ENCODE peak calls at places on chromosomes 7 and 10, in four cellular contexts. R is CD4-positive, CD25-positive, alpha-beta regulatory T cell; O is adrenal gland; I is CD4-positive, alpha-beta memory T cell. M is an unnamed sample. For H3K9me3, the result is how much of the 10 kb centered on the place peaks cover.

GRCh38 chr7:23685770-23686169 is 5.8 kb downstream of the FAM221A start:
- DNase-seq in R (no peak), O (no peak), I (no peak), M (no peak)

GRCh38 chr7:105289704-105290103 is 99.0 kb downstream of the SRPK2 start:
- DNase-seq in R (no peak), O (no peak), I (no peak), M (no peak)

GRCh38 chr7:133550811-133551210 is 297.9 kb downstream of the EXOC4 start:
- DNase-seq in R (no peak), O (no peak), I (no peak), M (no peak)

GRCh38 chr10:71966046-71967004 is 2.1 kb downstream of the CHST3 start:
- DNase-seq in R (no peak), O (no peak), I (no peak), M (no peak)

GRCh38 chr10:49352323-49352722 is 43.6 kb downstream of the DRGX start:
- DNase-seq in R (no peak), O (no peak), I (no peak), M (no peak)

GRCh38 chr7:2701406-2701805 is 13.4 kb downstream of the AMZ1 start:
- DNase-seq in R (no peak), O (no peak), I (no peak), M (no peak)

GRCh38 chr7:40916811-40917210 is 782.0 kb downstream of the SUGCT start:
- DNase-seq in R (no peak), O (no peak), I (no peak), M (no peak)

GRCh38 chr10:13608246-13608853 is 21.6 kb downstream of the PRPF18 start:
- DNase-seq in R (no peak), O (no peak), I (no peak), M (no peak)

GRCh38 chr10:72242675-72243074 is 26.6 kb upstream of the ASCC1 start:
- DNase-seq in R (no peak), O (peak), I (no peak), M (no peak)

GRCh38 chr7:79452032-79452494 is 1.4 kb downstream of the MAGI2 start:
- DNase-seq in R (peak), O (peak), I (no peak), M (peak)

GRCh38 chr7:43295429-43295828 is 183.0 kb downstream of the HECW1 start:
- DNase-seq in R (no peak), O (no peak), I (no peak), M (no peak)

GRCh38 chr7:94848531-94848930 is 58.9 kb upstream of the PPP1R9A start:
- DNase-seq in R (no peak), O (no peak), I (no peak), M (no peak)

GRCh38 chr7:94848992-94849576 is 58.3 kb upstream of the PPP1R9A start:
- DNase-seq in R (no peak), O (no peak), I (no peak), M (no peak)

GRCh38 chr7:94838717-94839116 is 68.7 kb upstream of the PPP1R9A start:
- DNase-seq in R (no peak), O (no peak), I (no peak), M (no peak)

GRCh38 chr7:94843553-94843952 is 63.8 kb upstream of the PPP1R9A start:
- DNase-seq in R (no peak), O (no peak), I (no peak), M (no peak)
- H3K9me3 ChIP-seq in R (under half), O (under half), I (under half), M (under half)

DNA sequence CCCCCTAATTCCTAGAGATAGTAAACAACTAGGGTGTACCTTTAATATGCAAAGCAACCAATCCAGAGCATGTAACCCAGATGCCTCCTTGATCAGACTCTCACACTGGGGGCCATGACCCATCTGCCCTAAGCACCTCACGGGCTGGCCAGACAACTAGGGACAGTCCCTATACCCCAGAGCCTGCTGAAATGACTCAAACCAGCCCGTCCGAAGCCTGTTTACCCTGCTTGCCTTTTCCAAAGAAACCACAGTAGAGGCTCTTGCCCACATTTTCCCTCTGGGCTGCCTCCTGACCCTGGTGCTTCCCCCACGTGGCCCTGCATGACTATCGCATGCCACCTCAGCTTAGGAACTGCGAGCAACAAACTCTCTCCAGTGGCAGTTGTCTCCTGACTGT is 46.2 kb downstream of the RGS10 start:
- DNase-seq in R (no peak), O (no peak), I (no peak), M (no peak)
- H3K9me3 ChIP-seq in R (under half), O (under half), I (under half), M (under half)

GRCh38 chr7:100061518-100062193 is 12.1 kb downstream of the ZSCAN21 start:
- DNase-seq in R (no peak), O (no peak), I (no peak), M (no peak)

GRCh38 chr7:100063376-100063775 is 13.8 kb downstream of the ZSCAN21 start:
- DNase-seq in R (no peak), O (no peak), I (no peak), M (no peak)

GRCh38 chr7:100064162-100064561 is 14.6 kb downstream of the ZSCAN21 start:
- DNase-seq in R (no peak), O (no peak), I (no peak), M (no peak)

GRCh38 chr7:100066953-100067352 is 14.6 kb downstream of the ZNF3 start:
- DNase-seq in R (no peak), O (no peak), I (no peak), M (no peak)

DNA sequence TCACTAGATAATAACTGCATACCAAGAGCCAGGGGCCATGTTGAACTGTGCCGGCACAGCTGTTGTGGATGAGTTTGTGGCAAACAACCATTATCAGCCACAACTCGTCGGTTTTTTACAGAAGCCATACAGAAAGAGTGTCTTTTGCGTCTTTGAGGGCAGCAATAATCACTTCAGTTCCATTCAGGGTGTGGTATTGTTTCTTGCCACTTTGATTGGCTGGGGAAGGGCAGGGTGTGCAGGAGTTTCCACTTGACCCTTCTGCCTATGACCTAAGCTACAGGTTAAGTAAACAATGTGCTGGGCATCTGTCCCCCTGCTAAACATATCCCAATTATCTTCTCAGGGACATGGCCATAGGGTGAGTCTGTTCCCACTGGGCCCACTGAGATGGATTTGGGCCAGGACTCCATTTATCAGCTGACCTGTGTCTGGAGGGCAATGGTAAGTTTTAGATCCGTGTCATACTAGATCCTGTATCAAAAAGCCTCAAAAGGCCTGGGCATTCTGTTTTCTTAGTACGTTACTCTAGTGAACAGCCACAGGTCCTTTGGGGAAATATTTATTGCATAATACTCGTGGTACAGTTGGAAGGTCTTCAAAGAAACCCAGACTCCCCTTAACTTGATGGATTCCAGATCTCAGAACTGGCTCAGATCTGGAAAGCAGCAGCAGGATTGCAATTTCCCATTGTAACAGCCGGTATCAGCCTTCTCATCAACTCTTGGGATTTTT is 15.9 kb downstream of the ZNF3 start:
- DNase-seq in R (no peak), O (peak), I (no peak), M (peak)
- H3K9me3 ChIP-seq in R (under half), O (under half), I (under half), M (under half)

GRCh38 chr10:85609509-85609908 is 757.1 kb downstream of the GRID1 start:
- DNase-seq in R (no peak), O (no peak), I (no peak), M (no peak)
- H3K9me3 ChIP-seq in R (under half), O (under half), I (under half), M (under half)

GRCh38 chr7:157461805-157462771 is 125.3 kb downstream of the DNAJB6 start:
- DNase-seq in R (no peak), O (no peak), I (no peak), M (no peak)
- H3K9me3 ChIP-seq in R (under half), O (under half), I (under half), M (under half)

GRCh38 chr7:157719705-157720655 is 383.2 kb downstream of the DNAJB6 start:
- DNase-seq in R (no peak), O (no peak), I (no peak), M (no peak)

GRCh38 chr7:157718303-157719007 is 381.7 kb downstream of the DNAJB6 start:
- DNase-seq in R (no peak), O (no peak), I (no peak), M (no peak)

GRCh38 chr7:157717211-157718174 is 380.7 kb downstream of the DNAJB6 start:
- DNase-seq in R (no peak), O (no peak), I (no peak), M (no peak)

GRCh38 chr7:157721468-157722136 is 384.8 kb downstream of the DNAJB6 start:
- DNase-seq in R (no peak), O (no peak), I (no peak), M (no peak)

DNA sequence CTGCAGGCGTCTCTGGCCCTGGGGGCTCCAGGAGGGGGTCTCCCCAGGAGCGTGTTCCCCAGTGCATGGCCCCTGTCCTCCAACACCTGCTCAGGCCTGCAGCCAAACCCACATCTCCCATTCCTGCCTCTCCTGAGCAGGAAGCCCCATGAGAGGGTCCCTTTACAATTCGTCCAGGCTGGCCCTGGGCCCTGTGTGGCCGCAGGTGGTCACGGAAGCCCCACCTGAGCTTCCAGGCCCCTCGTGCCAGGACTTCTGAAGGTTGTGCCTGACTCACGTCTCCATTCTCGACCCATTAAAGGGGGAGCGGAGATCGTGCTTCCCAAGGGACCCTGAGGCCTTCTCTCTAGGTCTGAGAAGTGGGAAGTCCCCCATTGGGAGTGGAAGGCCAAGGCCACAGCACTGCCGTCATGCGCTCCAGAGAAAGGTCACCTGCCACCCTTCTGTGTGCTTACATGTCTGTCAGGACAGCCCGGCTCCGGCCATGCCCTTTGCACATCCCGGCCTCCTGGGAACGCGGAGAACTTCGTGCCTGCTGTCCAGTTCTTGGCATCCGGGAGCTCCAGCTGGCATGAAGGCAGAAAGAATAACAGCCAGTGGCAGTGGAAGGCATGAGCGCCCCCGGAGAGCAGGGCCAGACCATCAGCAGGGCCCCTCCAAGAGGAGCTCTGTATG is 382.3 kb downstream of the DNAJB6 start:
- DNase-seq in R (no peak), O (no peak), I (no peak), M (no peak)
- H3K9me3 ChIP-seq in R (under half), O (under half), I (under half), M (under half)

GRCh38 chr10:123683459-123683858 is 17.3 kb downstream of the GPR26 start:
- DNase-seq in R (no peak), O (no peak), I (no peak), M (no peak)

GRCh38 chr10:123683865-123684264 is 17.7 kb downstream of the GPR26 start:
- DNase-seq in R (no peak), O (no peak), I (no peak), M (no peak)

GRCh38 chr10:123685260-123685659 is 19.1 kb downstream of the GPR26 start:
- DNase-seq in R (no peak), O (no peak), I (no peak), M (no peak)

GRCh38 chr10:123681285-123681684 is 15.1 kb downstream of the GPR26 start:
- DNase-seq in R (no peak), O (no peak), I (no peak), M (no peak)

DNA sequence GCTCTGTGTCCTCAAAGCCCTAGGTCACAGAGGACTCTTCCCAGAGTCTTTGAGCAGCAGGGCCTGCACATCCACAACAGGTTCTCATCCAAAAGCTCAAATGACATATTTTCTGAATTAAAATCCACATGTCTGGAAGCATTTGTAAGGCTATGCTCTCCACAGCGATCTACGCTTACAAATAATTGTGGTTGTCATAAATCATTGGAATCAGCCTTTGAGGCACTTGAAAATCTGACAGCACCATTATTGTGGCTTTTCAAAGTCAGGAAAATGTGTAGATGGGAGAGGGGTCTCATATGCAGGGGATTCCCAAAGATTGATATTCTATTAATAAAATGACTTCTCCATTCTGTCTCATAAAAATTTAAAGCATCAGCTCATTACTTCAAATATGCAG is 16.3 kb downstream of the GPR26 start:
- DNase-seq in R (no peak), O (no peak), I (no peak), M (no peak)
- H3K9me3 ChIP-seq in R (under half), O (under half), I (under half), M (under half)

DNA sequence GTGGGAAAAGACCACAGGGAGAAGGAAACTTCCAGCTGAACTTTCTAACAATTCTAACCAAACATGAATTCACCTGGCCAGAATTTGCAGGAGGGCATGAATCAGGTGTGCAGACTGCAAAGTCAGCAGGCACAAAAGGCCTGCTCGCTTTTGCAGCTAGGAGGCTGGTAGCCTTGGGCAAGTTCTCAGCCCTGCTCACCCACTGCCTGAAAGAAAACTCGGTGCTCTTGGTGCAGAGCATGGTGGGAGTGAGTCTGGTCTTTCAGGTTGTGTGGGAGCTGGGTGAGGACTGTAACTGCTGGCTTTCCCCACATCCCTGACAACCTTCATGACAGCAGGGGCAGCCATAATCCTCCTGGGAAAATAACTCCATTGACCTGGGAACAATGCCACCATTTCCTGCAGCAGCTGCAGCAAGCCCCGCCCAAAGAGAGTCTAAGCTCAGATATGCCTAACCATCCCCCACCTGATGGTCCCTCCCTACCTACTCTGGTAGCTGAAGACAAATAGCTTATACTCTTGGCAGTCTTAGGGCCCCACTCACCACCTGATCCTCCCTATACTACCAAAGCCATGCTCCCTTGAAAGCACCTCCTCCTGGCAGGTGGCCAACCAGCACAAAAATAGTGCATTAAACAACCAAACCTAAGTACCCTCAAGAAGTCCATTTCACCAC is 31.6 kb downstream of the ZNF117 start:
- DNase-seq in R (no peak), O (no peak), I (no peak), M (no peak)
- H3K9me3 ChIP-seq in R (under half), O (under half), I (under half), M (under half)